ENCODE peak calls at places on chromosomes 2 and 18, in nine cellular contexts. V, R, F, D, A, Q, N, P and X are unnamed samples.

GRCh38 chr2:13252615-13253014 is 535.9 kb downstream of the TRIB2 start:
- DNase-seq in A (no peak), V (no peak), P (no peak), F (no peak), N (no peak), Q (no peak), D (no peak), R (no peak), X (no peak)

GRCh38 chr18:69257861-69258458 is 142.7 kb upstream of the DOK6 start:
- DNase-seq in A (no peak), N (no peak), F (peak), P (peak), R (peak), V (peak), D (no peak), Q (no peak), X (peak)

GRCh38 chr2:163191372-163191771 is 352.8 kb upstream of the KCNH7 start:
- DNase-seq in P (peak), A (no peak), N (peak), V (no peak), F (peak), D (peak), Q (no peak), R (peak), X (peak)

GRCh38 chr2:1743396-1744150 is 742 bp downstream of the PXDN start:
- DNase-seq in A (no peak), R (no peak), Q (no peak), N (no peak), P (peak), D (peak), V (no peak), F (peak), X (peak)

GRCh38 chr2:182818541-182819308 is 47.7 kb downstream of the FRZB start:
- DNase-seq in R (no peak), F (no peak), P (no peak), D (no peak), V (no peak), Q (no peak), N (no peak), A (no peak), X (no peak)

GRCh38 chr2:55010149-55010591 is 40.1 kb downstream of the RTN4 start:
- DNase-seq in V (no peak), Q (no peak), A (no peak), F (peak), D (peak), R (peak), N (peak), P (peak), X (peak)

GRCh38 chr2:164257794-164258193 is 363.5 kb downstream of the GRB14 start:
- DNase-seq in P (peak), N (no peak), R (no peak), Q (no peak), V (no peak), A (no peak), D (no peak), F (no peak), X (no peak)

GRCh38 chr2:64134813-64135212 is 9.4 kb downstream of the PELI1 start:
- DNase-seq in R (no peak), D (no peak), V (no peak), F (no peak), N (no peak), A (no peak), P (peak), Q (no peak), X (no peak)

GRCh38 chr18:78647018-78647417 is 332.6 kb upstream of the SALL3 start:
- DNase-seq in P (no peak), F (no peak), V (no peak), N (no peak), A (no peak), D (no peak), R (no peak), Q (no peak), X (no peak)

GRCh38 chr2:144201868-144202468 is 318.0 kb downstream of the ZEB2 start:
- DNase-seq in N (no peak), A (no peak), Q (no peak), R (no peak), P (peak), D (no peak), V (no peak), F (peak), X (peak)